ENCODE peak calls at places on chromosomes 12 and 14, in nine cellular contexts. H is GM12865, M is mammary epithelial cell, X is kidney, N is GM10248, W is lower lobe of right lung, O is AG09319, G is cardiac fibroblast, K is neural progenitor cell. Y is an unnamed sample.

GRCh38 chr12:65156366-65156831 is 13.0 kb upstream of the LEMD3 start:
- DNase-seq in H (peak), M (no peak), X (no peak), N (peak), W (no peak), O (no peak), G (peak), K (no peak), Y (peak)

GRCh38 chr14:100098171-100098570 is 32.9 kb downstream of the EVL start:
- DNase-seq in H (no peak), M (no peak), X (peak), N (no peak), W (no peak), O (no peak), G (no peak), K (no peak), Y (no peak)

GRCh38 chr12:19482551-19483109 is 43.3 kb downstream of the AEBP2 start:
- DNase-seq in H (peak), M (no peak), X (no peak), N (peak), W (peak), O (no peak), G (peak), K (peak), Y (peak)

GRCh38 chr12:45192041-45192695 is 23.7 kb upstream of the ANO6 start:
- DNase-seq in H (no peak), M (peak), X (no peak), N (peak), W (no peak), O (no peak), G (peak), K (peak), Y (no peak)

GRCh38 chr14:53106768-53107167 is 46.4 kb downstream of the DDHD1 start:
- DNase-seq in H (no peak), M (no peak), X (no peak), N (no peak), W (no peak), O (no peak), G (no peak), K (no peak), Y (no peak)

GRCh38 chr12:120599672-120600537 is 18.7 kb upstream of the POP5 start:
- DNase-seq in H (no peak), M (no peak), X (no peak), N (no peak), W (no peak), O (no peak), G (no peak), K (peak), Y (no peak)

GRCh38 chr12:123494124-123494843 is 36.3 kb downstream of the SNRNP35 start:
- DNase-seq in H (no peak), M (no peak), X (no peak), N (no peak), W (no peak), O (no peak), G (no peak), K (peak), Y (no peak)

GRCh38 chr14:34693228-34693939 is 21.0 kb downstream of the CFL2 start:
- DNase-seq in H (no peak), M (peak), X (no peak), N (peak), W (peak), O (no peak), G (no peak), K (peak), Y (no peak)

GRCh38 chr12:108720757-108721514 is 10.4 kb downstream of the CORO1C start:
- DNase-seq in H (no peak), M (peak), X (no peak), N (no peak), W (no peak), O (no peak), G (no peak), K (no peak), Y (no peak)

GRCh38 chr14:31207287-31207745 is 277 bp downstream of the HECTD1 start:
- DNase-seq in H (no peak), M (peak), X (no peak), N (no peak), W (no peak), O (no peak), G (no peak), K (no peak), Y (no peak)

GRCh38 chr12:5971194-5971850 is 26.3 kb upstream of the ANO2 start:
- DNase-seq in H (no peak), M (no peak), X (no peak), N (no peak), W (no peak), O (no peak), G (no peak), K (no peak), Y (no peak)

GRCh38 chr12:2092890-2093289 is 40.1 kb downstream of the CACNA1C start:
- DNase-seq in H (no peak), M (peak), X (no peak), N (no peak), W (no peak), O (no peak), G (peak), K (no peak), Y (no peak)

GRCh38 chr14:76863724-76864407 is 37.7 kb downstream of the LRRC74A start:
- DNase-seq in H (peak), M (no peak), X (no peak), N (peak), W (peak), O (no peak), G (peak), K (no peak), Y (no peak)

GRCh38 chr12:44217146-44217883 is 381.4 kb downstream of the TMEM117 start:
- DNase-seq in H (no peak), M (peak), X (no peak), N (no peak), W (no peak), O (no peak), G (no peak), K (no peak), Y (no peak)

GRCh38 chr12:1504304-1505150 is 89.9 kb downstream of the FBXL14 start:
- DNase-seq in H (no peak), M (no peak), X (peak), N (no peak), W (no peak), O (no peak), G (no peak), K (no peak), Y (no peak)

GRCh38 chr12:29234965-29235364 is 85.9 kb downstream of the FAR2 start:
- DNase-seq in H (no peak), M (peak), X (no peak), N (no peak), W (no peak), O (no peak), G (peak), K (no peak), Y (no peak)

GRCh38 chr12:58034712-58035111 is 93.3 kb downstream of the ATP23 start:
- DNase-seq in H (no peak), M (no peak), X (no peak), N (no peak), W (no peak), O (no peak), G (no peak), K (no peak), Y (no peak)

GRCh38 chr14:104073764-104074163 is 11.7 kb upstream of the ASPG start:
- DNase-seq in H (no peak), M (no peak), X (no peak), N (no peak), W (no peak), O (no peak), G (no peak), K (no peak), Y (no peak)

GRCh38 chr14:72787841-72788240 is 106.1 kb downstream of the DPF3 start:
- DNase-seq in H (no peak), M (no peak), X (no peak), N (no peak), W (no peak), O (no peak), G (no peak), K (no peak), Y (no peak)

GRCh38 chr12:6476496-6476895 is 6.0 kb upstream of the VAMP1 start:
- DNase-seq in H (no peak), M (peak), X (no peak), N (no peak), W (no peak), O (peak), G (peak), K (no peak), Y (no peak)

GRCh38 chr14:25862068-25862467 is 735.8 kb downstream of the NOVA1 start:
- DNase-seq in H (no peak), M (no peak), X (no peak), N (no peak), W (no peak), O (no peak), G (no peak), K (no peak), Y (no peak)

GRCh38 chr12:54572881-54573280 is 15.6 kb downstream of the PPP1R1A start:
- DNase-seq in H (no peak), M (no peak), X (no peak), N (no peak), W (no peak), O (no peak), G (no peak), K (no peak), Y (no peak)

GRCh38 chr14:90400904-90401561 is 4.2 kb downstream of the CALM1 start:
- DNase-seq in H (no peak), M (peak), X (no peak), N (no peak), W (no peak), O (no peak), G (no peak), K (no peak), Y (no peak)

GRCh38 chr14:100293497-100294212 is 12.6 kb downstream of the SLC25A29 start:
- DNase-seq in H (no peak), M (no peak), X (peak), N (no peak), W (no peak), O (no peak), G (no peak), K (no peak), Y (no peak)

GRCh38 chr14:20998674-20999366 is at the start of gene SLC39A2:
- DNase-seq in H (no peak), M (peak), X (no peak), N (no peak), W (no peak), O (peak), G (peak), K (peak), Y (no peak)

GRCh38 chr12:75390899-75391538 is at the start of gene GLIPR1L2:
- DNase-seq in H (peak), M (peak), X (peak), N (peak), W (peak), O (peak), G (peak), K (peak), Y (peak)

GRCh38 chr12:1220127-1221092 is 229.4 kb downstream of the ERC1 start:
- DNase-seq in H (no peak), M (no peak), X (no peak), N (no peak), W (no peak), O (no peak), G (peak), K (no peak), Y (no peak)

GRCh38 chr12:43294881-43295280 is 257.1 kb downstream of the ADAMTS20 start:
- DNase-seq in H (no peak), M (no peak), X (no peak), N (no peak), W (no peak), O (no peak), G (no peak), K (peak), Y (no peak)

GRCh38 chr14:63404906-63405305 is 86.2 kb upstream of the GPHB5 start:
- DNase-seq in H (no peak), M (no peak), X (no peak), N (no peak), W (no peak), O (no peak), G (no peak), K (no peak), Y (no peak)

GRCh38 chr12:24991209-24992049 is 42.5 kb upstream of the BCAT1 start:
- DNase-seq in H (peak), M (peak), X (no peak), N (peak), W (no peak), O (peak), G (peak), K (peak), Y (peak)

GRCh38 chr12:62919827-62920226 is 15.1 kb downstream of the PPM1H start:
- DNase-seq in H (no peak), M (peak), X (no peak), N (no peak), W (no peak), O (no peak), G (peak), K (no peak), Y (no peak)

GRCh38 chr12:98594050-98594853 is 766 bp downstream of the SLC25A3 start:
- DNase-seq in H (peak), M (peak), X (peak), N (no peak), W (peak), O (no peak), G (peak), K (peak), Y (no peak)

GRCh38 chr14:105069887-105070759 is 4.9 kb upstream of the GPR132 start:
- DNase-seq in H (peak), M (no peak), X (peak), N (peak), W (peak), O (no peak), G (peak), K (no peak), Y (peak)

GRCh38 chr14:96097752-96098151 is 58.6 kb downstream of the C14orf132 start:
- DNase-seq in H (no peak), M (no peak), X (no peak), N (no peak), W (no peak), O (no peak), G (no peak), K (no peak), Y (peak)

GRCh38 chr12:43766291-43766690 is 7.5 kb downstream of the IRAK4 start:
- DNase-seq in H (no peak), M (peak), X (no peak), N (no peak), W (no peak), O (no peak), G (peak), K (no peak), Y (no peak)

GRCh38 chr12:49824416-49824815 is 3.8 kb downstream of the NCKAP5L start:
- DNase-seq in H (no peak), M (no peak), X (no peak), N (no peak), W (no peak), O (no peak), G (no peak), K (no peak), Y (no peak)

GRCh38 chr12:49055978-49056754 is 4.4 kb downstream of the KMT2D start:
- DNase-seq in H (peak), M (peak), X (peak), N (peak), W (peak), O (peak), G (peak), K (peak), Y (peak)

GRCh38 chr14:94225460-94225989 is 51.4 kb downstream of the PPP4R4 start:
- DNase-seq in H (no peak), M (no peak), X (no peak), N (no peak), W (no peak), O (no peak), G (no peak), K (no peak), Y (no peak)

GRCh38 chr12:11722071-11722470 is 72.6 kb downstream of the ETV6 start:
- DNase-seq in H (no peak), M (no peak), X (no peak), N (no peak), W (no peak), O (no peak), G (no peak), K (no peak), Y (no peak)

DNA sequence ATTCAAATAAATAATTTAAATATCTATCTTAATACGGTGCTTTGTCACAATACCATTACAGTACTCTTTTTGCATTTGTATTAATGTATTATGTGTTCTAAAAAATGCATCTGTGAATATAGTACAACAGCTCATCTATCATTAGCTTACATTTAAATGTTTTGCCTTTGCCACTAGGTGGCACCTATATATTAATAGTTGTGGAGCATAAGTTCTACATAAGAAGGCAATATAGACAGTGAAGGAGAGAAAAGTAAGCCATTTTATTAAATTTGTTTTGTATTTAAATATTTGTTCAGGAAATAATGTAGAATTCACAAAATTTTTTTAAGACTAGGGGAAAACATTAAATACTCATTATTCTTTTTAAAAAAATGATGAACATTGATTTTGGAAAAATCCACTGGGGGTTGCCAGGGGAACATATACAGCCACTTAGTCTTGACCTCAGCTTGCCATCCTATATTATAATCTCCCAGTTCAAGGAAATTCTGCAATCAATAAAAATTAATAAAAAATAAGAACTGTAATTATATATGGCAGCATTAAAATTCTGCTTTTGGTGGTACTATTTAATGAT is 9.8 kb downstream of the CCER1 start:
- DNase-seq in H (peak), M (peak), X (no peak), N (peak), W (no peak), O (no peak), G (peak), K (peak), Y (no peak)
- TF ChIP-seq CTCF in H (peak), M (peak), X (peak), N (peak), W (peak), O (peak), G (peak), K (peak), Y (peak)

DNA sequence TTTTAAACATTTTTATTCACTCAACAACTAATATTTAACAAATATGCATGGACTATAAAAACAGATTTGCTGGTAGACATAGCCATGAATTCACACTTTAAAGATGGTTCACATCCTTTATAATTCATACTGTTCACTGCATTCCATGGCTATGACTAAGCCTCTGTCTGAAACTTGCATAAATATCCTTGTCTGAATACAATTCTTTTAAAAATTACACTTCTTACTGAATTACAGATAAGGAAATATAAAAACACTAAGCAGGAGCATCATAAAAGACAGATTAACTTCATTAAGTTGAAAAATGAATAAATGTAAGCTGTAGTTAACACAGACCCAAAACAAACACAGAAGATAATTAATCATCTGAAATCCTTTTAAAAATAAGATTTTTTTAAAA is 53.8 kb downstream of the GXYLT1 start:
- DNase-seq in H (no peak), M (peak), X (no peak), N (no peak), W (no peak), O (no peak), G (peak), K (no peak), Y (no peak)
- TF ChIP-seq CTCF in H (no peak), M (no peak), X (no peak), N (no peak), W (no peak), O (no peak), G (no peak), K (no peak), Y (no peak)

DNA sequence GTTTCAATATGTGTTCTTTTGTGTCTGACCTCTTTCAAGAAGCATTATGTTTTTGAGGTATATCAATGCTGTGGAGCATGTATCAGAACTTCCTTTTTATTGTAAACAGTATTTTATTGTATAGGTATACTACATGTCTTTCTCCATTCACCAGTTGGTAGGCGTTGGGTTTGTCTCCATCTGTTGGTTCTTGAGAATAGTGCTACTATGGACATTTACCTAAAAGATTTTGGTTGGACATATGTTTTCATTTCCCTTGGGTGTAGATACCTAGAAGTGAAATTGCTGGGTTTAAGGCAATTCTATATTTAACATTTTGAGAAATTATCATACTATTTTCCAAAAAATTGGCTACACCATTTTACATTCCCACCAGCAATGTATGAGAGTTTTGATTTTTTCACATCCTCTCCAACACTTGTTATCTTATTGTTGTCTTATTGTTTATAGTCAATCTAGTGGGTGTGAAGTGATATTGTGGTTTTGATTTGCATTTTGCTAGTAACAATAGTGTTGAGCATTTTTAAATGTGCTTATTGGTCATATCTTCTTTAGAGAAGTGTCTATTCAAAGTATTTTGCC is 409.2 kb downstream of the IPO8 start:
- DNase-seq in H (peak), M (peak), X (no peak), N (no peak), W (no peak), O (no peak), G (peak), K (peak), Y (no peak)
- TF ChIP-seq CTCF in H (peak), M (peak), X (peak), N (peak), W (peak), O (peak), G (peak), K (peak), Y (no peak)

DNA sequence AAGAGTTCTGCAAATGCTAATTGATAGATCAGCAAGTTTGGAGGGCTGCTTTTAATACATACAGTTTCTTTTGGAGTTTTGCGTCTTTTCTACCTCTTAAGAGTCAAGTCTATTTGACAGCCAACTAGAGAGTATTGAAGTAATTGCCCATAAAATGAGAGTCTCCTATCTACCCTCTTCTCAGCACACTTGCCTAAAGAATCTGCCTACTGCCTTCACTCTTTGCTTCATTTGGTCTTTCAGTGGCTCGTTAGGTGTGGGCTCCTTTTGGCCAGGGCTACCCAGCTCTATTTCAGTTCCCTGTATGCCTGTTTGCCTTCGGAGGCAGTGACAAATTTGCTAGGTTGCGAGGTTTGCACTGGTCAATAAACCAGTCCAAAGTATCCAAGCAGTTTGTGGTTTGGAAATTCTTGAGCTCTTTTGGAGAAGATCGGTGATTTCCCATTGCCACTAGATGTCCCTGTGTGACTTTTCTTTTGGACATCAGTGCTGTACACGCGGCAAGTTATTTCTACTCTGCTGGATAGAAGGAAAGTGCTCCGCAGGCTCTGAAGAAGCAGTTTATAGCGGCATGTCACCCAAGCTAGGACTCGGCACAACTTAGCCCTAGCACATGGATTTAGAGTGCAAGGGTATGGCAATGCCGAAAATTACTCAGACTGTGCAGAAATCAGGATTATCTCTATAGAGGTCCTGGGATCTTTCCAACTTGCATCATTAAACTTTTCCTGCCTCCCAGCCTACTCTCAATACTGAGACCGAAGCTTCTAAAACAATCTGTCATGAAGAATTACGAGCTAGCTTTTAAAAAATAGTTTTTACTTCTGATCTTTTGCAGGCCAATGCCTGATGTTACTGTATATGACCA is 38.6 kb downstream of the MGST1 start:
- DNase-seq in H (peak), M (peak), X (no peak), N (peak), W (no peak), O (peak), G (peak), K (peak), Y (peak)
- TF ChIP-seq CTCF in H (peak), M (peak), X (peak), N (no peak), W (peak), O (peak), G (peak), K (peak), Y (peak)

Y was measured in GM13976.